ENCODE peak calls at places on chromosomes 7 and 10, in eight cellular contexts. U is COLO829; O is astrocyte of the hippocampus; K is mucosa of gallbladder; V is fibroblast of pulmonary artery; M is hypothalamus; H is CD4-positive, alpha-beta T cell; X is fibroblast of the conjunctiva. D is an unnamed sample.

GRCh38 chr7:149005427-149006344 is 22.6 kb downstream of the PDIA4 start:
- DNase-seq in U (peak), O (peak), K (peak), V (peak), M (peak), H (peak), X (peak), D (no peak)

GRCh38 chr7:155921086-155921803 is 109.0 kb upstream of the SHH start:
- DNase-seq in U (no peak), O (no peak), K (no peak), V (no peak), M (no peak), H (no peak), X (no peak), D (no peak)

GRCh38 chr10:102410427-102411073 is 8.0 kb downstream of the PSD start:
- DNase-seq in U (no peak), O (peak), K (no peak), V (no peak), M (peak), H (peak), X (no peak), D (no peak)

GRCh38 chr10:35607475-35608316 is 2.6 kb downstream of the GJD4 start:
- DNase-seq in U (no peak), O (peak), K (no peak), V (peak), M (no peak), H (no peak), X (no peak), D (no peak)

GRCh38 chr7:93147358-93147757 is 827 bp downstream of the SAMD9L start:
- DNase-seq in U (peak), O (peak), K (peak), V (peak), M (no peak), H (peak), X (peak), D (peak)

GRCh38 chr7:30040938-30041337 is 12.7 kb downstream of the PLEKHA8 start:
- DNase-seq in U (no peak), O (no peak), K (no peak), V (no peak), M (no peak), H (no peak), X (no peak), D (no peak)

GRCh38 chr10:84811078-84811477 is 482.7 kb downstream of the CCSER2 start:
- DNase-seq in U (no peak), O (no peak), K (no peak), V (no peak), M (no peak), H (no peak), X (no peak), D (no peak)

GRCh38 chr10:27568196-27569175 is 64.4 kb downstream of the RAB18 start:
- DNase-seq in U (no peak), O (no peak), K (no peak), V (peak), M (no peak), H (no peak), X (no peak), D (no peak)

GRCh38 chr7:91126762-91127161 is 137.5 kb upstream of the FZD1 start:
- DNase-seq in U (no peak), O (no peak), K (no peak), V (no peak), M (no peak), H (no peak), X (no peak), D (no peak)

D was measured in RWPE1.